ENCODE peak calls at places on chromosomes 2 and 18, in five cellular contexts. One of them, this sample, is unnamed.

GRCh38 chr2:66665124-66665984 is 230.4 kb downstream of the MEIS1 start:
- DNase-seq in RWPE1: peak
- DNase-seq in fibroblast of lung: no peak
- DNase-seq in mucosa of descending colon: no peak
- DNase-seq in mesothelial cell of epicardium: no peak
- DNase-seq in this sample: no peak

GRCh38 chr2:60821133-60821469 is 60.3 kb upstream of the REL start:
- DNase-seq in RWPE1: no peak
- DNase-seq in fibroblast of lung: no peak
- DNase-seq in mucosa of descending colon: no peak
- DNase-seq in mesothelial cell of epicardium: no peak
- DNase-seq in this sample: no peak

GRCh38 chr18:61606759-61607158 is 273.5 kb downstream of the CDH20 start:
- DNase-seq in RWPE1: peak
- DNase-seq in fibroblast of lung: peak
- DNase-seq in mucosa of descending colon: peak
- DNase-seq in mesothelial cell of epicardium: no peak
- DNase-seq in this sample: no peak

GRCh38 chr18:79575891-79576685 is 103.5 kb upstream of the CTDP1 start:
- DNase-seq in RWPE1: no peak
- DNase-seq in fibroblast of lung: peak
- DNase-seq in mucosa of descending colon: peak
- DNase-seq in mesothelial cell of epicardium: peak
- DNase-seq in this sample: peak

GRCh38 chr2:232345251-232345650 is 33.3 kb upstream of the ALPP start:
- DNase-seq in RWPE1: no peak
- DNase-seq in fibroblast of lung: no peak
- DNase-seq in mucosa of descending colon: no peak
- DNase-seq in mesothelial cell of epicardium: no peak
- DNase-seq in this sample: no peak

GRCh38 chr2:219453691-219454131 is 19.1 kb downstream of the SPEG start:
- DNase-seq in RWPE1: peak
- DNase-seq in fibroblast of lung: peak
- DNase-seq in mucosa of descending colon: no peak
- DNase-seq in mesothelial cell of epicardium: peak
- DNase-seq in this sample: no peak

GRCh38 chr2:48467637-48468036 is 62.3 kb upstream of the STON1 start:
- DNase-seq in RWPE1: no peak
- DNase-seq in fibroblast of lung: no peak
- DNase-seq in mucosa of descending colon: no peak
- DNase-seq in mesothelial cell of epicardium: no peak
- DNase-seq in this sample: no peak

GRCh38 chr2:134782792-134783191 is 55.6 kb upstream of the ACMSD start:
- DNase-seq in RWPE1: no peak
- DNase-seq in fibroblast of lung: peak
- DNase-seq in mucosa of descending colon: no peak
- DNase-seq in mesothelial cell of epicardium: no peak
- DNase-seq in this sample: no peak

GRCh38 chr2:225122582-225123486 is 80.6 kb upstream of the DOCK10 start:
- DNase-seq in RWPE1: peak
- DNase-seq in fibroblast of lung: peak
- DNase-seq in mucosa of descending colon: no peak
- DNase-seq in mesothelial cell of epicardium: no peak
- DNase-seq in this sample: no peak

GRCh38 chr2:218166791-218167190 is at the start of gene CXCR1:
- DNase-seq in RWPE1: peak
- DNase-seq in fibroblast of lung: no peak
- DNase-seq in mucosa of descending colon: no peak
- DNase-seq in mesothelial cell of epicardium: no peak
- DNase-seq in this sample: no peak

GRCh38 chr2:1081411-1082225 is 131.0 kb downstream of the SNTG2 start:
- DNase-seq in RWPE1: no peak
- DNase-seq in fibroblast of lung: peak
- DNase-seq in mucosa of descending colon: no peak
- DNase-seq in mesothelial cell of epicardium: no peak
- DNase-seq in this sample: no peak

GRCh38 chr2:236548179-236548918 is 21.3 kb upstream of the ACKR3 start:
- DNase-seq in RWPE1: no peak
- DNase-seq in fibroblast of lung: peak
- DNase-seq in mucosa of descending colon: no peak
- DNase-seq in mesothelial cell of epicardium: no peak
- DNase-seq in this sample: no peak

GRCh38 chr18:76684265-76684664 is 138.1 kb upstream of the ZNF236 start:
- DNase-seq in RWPE1: no peak
- DNase-seq in fibroblast of lung: no peak
- DNase-seq in mucosa of descending colon: no peak
- DNase-seq in mesothelial cell of epicardium: no peak
- DNase-seq in this sample: no peak

GRCh38 chr18:76679877-76680276 is 142.5 kb upstream of the ZNF236 start:
- DNase-seq in RWPE1: no peak
- DNase-seq in fibroblast of lung: no peak
- DNase-seq in mucosa of descending colon: no peak
- DNase-seq in mesothelial cell of epicardium: no peak
- DNase-seq in this sample: no peak

GRCh38 chr18:76678248-76678647 is 144.1 kb upstream of the ZNF236 start:
- DNase-seq in RWPE1: no peak
- DNase-seq in fibroblast of lung: no peak
- DNase-seq in mucosa of descending colon: no peak
- DNase-seq in mesothelial cell of epicardium: no peak
- DNase-seq in this sample: no peak

GRCh38 chr18:76674596-76674995 is 147.8 kb upstream of the ZNF236 start:
- DNase-seq in RWPE1: no peak
- DNase-seq in fibroblast of lung: no peak
- DNase-seq in mucosa of descending colon: no peak
- DNase-seq in mesothelial cell of epicardium: no peak
- DNase-seq in this sample: no peak

GRCh38 chr18:76679259-76679658 is 143.1 kb upstream of the ZNF236 start:
- DNase-seq in RWPE1: no peak
- DNase-seq in fibroblast of lung: no peak
- DNase-seq in mucosa of descending colon: no peak
- DNase-seq in mesothelial cell of epicardium: no peak
- DNase-seq in this sample: no peak
- TF ChIP-seq CTCF in RWPE1: no peak
- TF ChIP-seq CTCF in fibroblast of lung: no peak
- TF ChIP-seq CTCF in mucosa of descending colon: no peak
- TF ChIP-seq CTCF in mesothelial cell of epicardium: no peak
- TF ChIP-seq CTCF in this sample: no peak

DNA sequence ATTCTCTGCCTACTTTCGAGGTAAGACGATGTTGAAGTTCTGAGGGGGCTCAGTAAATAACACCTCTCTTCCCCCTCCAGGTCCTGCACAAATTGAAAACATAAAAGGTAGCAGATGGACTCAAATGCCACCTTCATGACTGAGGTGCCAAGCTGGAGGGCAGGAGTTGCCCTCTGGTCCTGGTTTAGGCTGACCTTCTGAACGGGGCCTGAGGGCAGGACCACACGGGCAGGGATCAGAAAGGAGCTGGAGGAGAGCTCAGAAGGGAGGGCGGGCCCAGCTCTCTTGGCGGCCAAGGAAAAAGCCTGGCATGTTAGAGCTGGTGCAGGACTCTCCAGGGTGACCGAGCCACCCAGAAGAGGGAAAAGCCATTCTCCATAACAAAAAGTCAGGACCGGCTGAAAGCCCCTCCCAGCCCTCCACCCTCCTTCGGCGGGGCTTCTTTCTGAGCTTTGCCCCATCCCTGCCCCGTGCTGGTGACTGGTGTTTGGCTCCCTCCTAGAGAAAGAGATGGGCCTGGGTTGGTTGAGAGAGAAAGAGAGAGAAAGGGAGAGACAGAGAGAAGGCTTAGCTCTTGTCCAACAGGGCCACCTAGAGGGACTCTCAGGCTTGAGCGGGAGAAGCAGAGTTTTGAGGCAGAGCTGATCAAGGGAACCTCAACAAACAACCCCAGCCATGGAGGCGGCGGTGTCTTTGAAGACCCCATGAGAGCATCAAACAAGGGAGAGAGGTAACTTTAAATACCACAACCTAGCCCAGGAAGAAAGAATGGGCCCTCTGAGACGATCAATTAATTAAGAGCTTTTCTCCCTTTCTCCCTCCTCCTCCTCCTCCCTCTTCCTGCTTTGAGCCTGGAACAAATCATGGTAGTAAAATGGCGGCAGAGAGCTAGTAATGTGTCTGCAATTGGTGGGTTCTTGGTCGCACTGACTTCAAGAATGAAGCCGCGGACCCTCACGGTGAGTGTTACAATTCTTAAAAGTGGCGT is 50.8 kb downstream of the WIPF1 start:
- DNase-seq in RWPE1: no peak
- DNase-seq in fibroblast of lung: peak
- DNase-seq in mucosa of descending colon: no peak
- DNase-seq in mesothelial cell of epicardium: no peak
- DNase-seq in this sample: no peak
- TF ChIP-seq CTCF in RWPE1: no peak
- TF ChIP-seq CTCF in fibroblast of lung: peak
- TF ChIP-seq CTCF in mucosa of descending colon: no peak
- TF ChIP-seq CTCF in mesothelial cell of epicardium: no peak
- TF ChIP-seq CTCF in this sample: no peak

DNA sequence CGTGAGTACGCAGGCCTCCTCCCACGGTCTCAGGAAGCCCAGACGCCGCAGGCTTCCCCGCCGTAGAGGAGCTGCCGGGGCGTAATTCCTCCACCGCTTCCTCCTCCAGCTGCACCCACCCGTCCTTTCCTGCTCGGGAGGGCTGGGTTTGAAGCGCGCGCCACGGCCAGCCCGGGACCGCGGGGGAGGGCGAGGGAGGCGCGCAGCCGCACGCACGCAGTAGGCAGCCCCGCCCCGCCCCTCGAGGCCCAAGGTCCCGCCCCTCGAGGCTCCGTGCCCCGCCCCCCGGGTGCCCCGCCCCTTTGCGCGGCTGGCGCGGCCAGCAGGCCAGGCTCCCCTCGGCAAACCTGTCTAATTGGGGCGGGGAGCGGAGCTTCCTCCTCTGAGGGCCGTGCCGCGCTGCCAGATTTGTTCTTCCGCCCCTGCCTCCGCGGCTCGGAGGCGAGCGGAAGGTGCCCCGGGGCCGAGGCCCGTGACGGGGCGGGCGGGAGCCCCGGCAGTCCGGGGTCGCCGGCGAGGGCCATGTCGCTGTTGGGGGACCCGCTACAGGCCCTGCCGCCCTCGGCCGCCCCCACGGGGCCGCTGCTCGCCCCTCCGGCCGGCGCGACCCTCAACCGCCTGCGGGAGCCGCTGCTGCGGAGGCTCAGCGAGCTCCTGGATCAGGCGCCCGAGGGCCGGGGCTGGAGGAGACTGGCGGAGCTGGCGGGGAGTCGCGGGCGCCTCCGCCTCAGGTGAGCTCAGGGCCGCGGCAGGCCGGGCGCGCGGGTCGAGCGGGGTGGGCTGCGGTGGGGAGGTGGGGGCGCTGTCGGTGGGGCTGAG is at the start of gene MALT1:
- DNase-seq in RWPE1: peak
- DNase-seq in fibroblast of lung: peak
- DNase-seq in mucosa of descending colon: peak
- DNase-seq in mesothelial cell of epicardium: peak
- DNase-seq in this sample: peak
- TF ChIP-seq CTCF in RWPE1: peak
- TF ChIP-seq CTCF in fibroblast of lung: no peak
- TF ChIP-seq CTCF in mucosa of descending colon: no peak
- TF ChIP-seq CTCF in mesothelial cell of epicardium: no peak
- TF ChIP-seq CTCF in this sample: no peak

GRCh38 chr2:24824071-24824588 is 30.9 kb downstream of the CENPO start:
- DNase-seq in RWPE1: no peak
- DNase-seq in fibroblast of lung: no peak
- DNase-seq in mucosa of descending colon: peak
- DNase-seq in mesothelial cell of epicardium: no peak
- DNase-seq in this sample: no peak

GRCh38 chr2:24827321-24828261 is 34.4 kb downstream of the CENPO start:
- DNase-seq in RWPE1: peak
- DNase-seq in fibroblast of lung: peak
- DNase-seq in mucosa of descending colon: no peak
- DNase-seq in mesothelial cell of epicardium: no peak
- DNase-seq in this sample: peak

GRCh38 chr2:24825883-24826800 is 32.9 kb downstream of the CENPO start:
- DNase-seq in RWPE1: no peak
- DNase-seq in fibroblast of lung: no peak
- DNase-seq in mucosa of descending colon: peak
- DNase-seq in mesothelial cell of epicardium: no peak
- DNase-seq in this sample: no peak

GRCh38 chr2:24822049-24822706 is 29.0 kb downstream of the CENPO start:
- DNase-seq in RWPE1: no peak
- DNase-seq in fibroblast of lung: no peak
- DNase-seq in mucosa of descending colon: peak
- DNase-seq in mesothelial cell of epicardium: no peak
- DNase-seq in this sample: no peak

DNA sequence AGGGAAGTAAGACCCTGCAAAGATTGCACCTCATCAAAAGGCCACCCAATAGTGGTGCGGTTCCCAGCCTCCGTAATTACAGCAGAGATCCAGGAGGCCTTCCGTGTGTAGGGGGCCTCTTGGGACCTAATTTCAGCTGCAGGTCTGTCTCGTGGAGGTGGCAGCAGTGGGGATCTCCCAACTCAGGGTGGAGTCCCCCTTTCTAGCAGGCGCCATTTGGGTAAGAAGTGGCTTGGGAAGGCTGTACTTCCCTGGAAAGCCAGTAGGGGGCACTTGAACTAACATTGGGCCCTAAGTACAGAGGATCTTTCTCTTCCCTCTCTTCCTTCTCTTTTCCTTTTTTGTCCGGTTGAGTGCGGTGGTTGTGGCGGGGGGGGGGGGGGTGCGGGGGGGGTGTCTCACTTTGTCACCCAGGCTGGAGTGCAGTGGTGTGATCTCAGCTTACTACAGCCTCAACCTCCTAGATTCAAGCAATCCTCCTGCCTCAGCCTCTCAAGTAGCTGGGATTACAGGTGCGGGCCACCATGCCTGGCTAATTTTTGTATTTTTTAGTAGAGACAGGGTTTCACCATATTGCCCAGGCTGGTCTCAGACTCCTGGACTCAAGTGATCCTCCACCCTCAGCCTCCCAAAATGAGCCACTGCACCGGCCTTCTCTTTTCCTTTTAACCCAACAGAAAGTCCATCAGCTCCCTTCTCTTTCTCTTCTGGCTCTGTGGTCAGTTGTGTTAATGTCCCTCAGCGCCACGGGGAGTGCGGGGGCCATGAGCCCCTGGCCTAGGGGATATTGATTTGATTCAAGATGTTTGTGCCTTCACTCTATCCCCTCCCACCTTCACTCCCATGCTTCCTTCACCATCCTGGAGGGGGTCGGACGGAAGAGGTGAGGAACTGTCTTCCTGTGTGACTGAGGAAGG is 32.0 kb downstream of the CENPO start:
- DNase-seq in RWPE1: no peak
- DNase-seq in fibroblast of lung: no peak
- DNase-seq in mucosa of descending colon: no peak
- DNase-seq in mesothelial cell of epicardium: no peak
- DNase-seq in this sample: no peak
- TF ChIP-seq CTCF in RWPE1: peak
- TF ChIP-seq CTCF in fibroblast of lung: peak
- TF ChIP-seq CTCF in mucosa of descending colon: peak
- TF ChIP-seq CTCF in mesothelial cell of epicardium: peak
- TF ChIP-seq CTCF in this sample: no peak

GRCh38 chr2:171347158-171347557 is 86.6 kb downstream of the METTL8 start:
- DNase-seq in RWPE1: no peak
- DNase-seq in fibroblast of lung: no peak
- DNase-seq in mucosa of descending colon: no peak
- DNase-seq in mesothelial cell of epicardium: no peak
- DNase-seq in this sample: no peak
- TF ChIP-seq CTCF in RWPE1: no peak
- TF ChIP-seq CTCF in fibroblast of lung: no peak
- TF ChIP-seq CTCF in mucosa of descending colon: no peak
- TF ChIP-seq CTCF in mesothelial cell of epicardium: no peak
- TF ChIP-seq CTCF in this sample: no peak

GRCh38 chr2:127810637-127811396 is at the start of gene WDR33:
- DNase-seq in RWPE1: peak
- DNase-seq in fibroblast of lung: peak
- DNase-seq in mucosa of descending colon: peak
- DNase-seq in mesothelial cell of epicardium: peak
- DNase-seq in this sample: peak
- TF ChIP-seq CTCF in RWPE1: no peak
- TF ChIP-seq CTCF in fibroblast of lung: peak
- TF ChIP-seq CTCF in mucosa of descending colon: no peak
- TF ChIP-seq CTCF in mesothelial cell of epicardium: no peak
- TF ChIP-seq CTCF in this sample: no peak

GRCh38 chr18:55589625-55590291 is 1.8 kb upstream of the TCF4 start:
- DNase-seq in RWPE1: peak
- DNase-seq in fibroblast of lung: peak
- DNase-seq in mucosa of descending colon: peak
- DNase-seq in mesothelial cell of epicardium: peak
- DNase-seq in this sample: peak
- TF ChIP-seq CTCF in RWPE1: no peak
- TF ChIP-seq CTCF in fibroblast of lung: no peak
- TF ChIP-seq CTCF in mucosa of descending colon: no peak
- TF ChIP-seq CTCF in mesothelial cell of epicardium: no peak
- TF ChIP-seq CTCF in this sample: no peak

This sample was measured in activated B cell treated with CpG ODN at 0.5 μM for 24 hours.